ENCODE peak calls at places on chromosome 2, in nine cellular contexts. X is HFF-Myc, K is psoas muscle, A is cardiac muscle cell, Y is neural progenitor cell, O is right atrium auricular region, T is tibial artery, Z is fibroblast of pulmonary artery, H is cardiac fibroblast. C is an unnamed sample.

GRCh38 chr2:26970928-26971627 is 641 bp downstream of the MAPRE3 start:
- DNase-seq in A (peak; percentile 64), H (peak; percentile 49), T (peak; percentile 65), Y (peak; percentile 65), X (no peak), O (no peak), K (no peak), Z (peak; percentile 46), C (peak; percentile 41)

GRCh38 chr2:230825354-230825753 is 39.4 kb upstream of the ITM2C start:
- DNase-seq in Y (no peak), X (no peak), Z (no peak), O (no peak), T (no peak), K (no peak), A (no peak), H (no peak), C (no peak)

GRCh38 chr2:45839388-45840251 is 188.1 kb downstream of the PRKCE start:
- DNase-seq in Y (no peak), Z (peak; percentile 48), A (no peak), T (no peak), H (peak; percentile 54), X (no peak), O (no peak), K (no peak), C (no peak)

GRCh38 chr2:111209045-111209514 is 88.4 kb downstream of the BCL2L11 start:
- DNase-seq in Y (no peak), O (no peak), K (no peak), H (peak; percentile 28), T (no peak), Z (peak; percentile 50), A (no peak), X (peak; percentile 21), C (peak; percentile 73)

GRCh38 chr2:70340921-70341765 is 39.3 kb upstream of the FAM136A start:
- DNase-seq in Y (peak; percentile 75), X (peak; percentile 21), T (no peak), A (peak; percentile 67), K (no peak), O (no peak), H (peak; percentile 44), Z (peak; percentile 53), C (peak; percentile 43)

GRCh38 chr2:45874324-45874723 is 222.8 kb downstream of the PRKCE start:
- DNase-seq in Y (no peak), K (peak; percentile 88), Z (no peak), H (peak; percentile 51), T (peak; percentile 92), O (peak; percentile 78), X (no peak), A (no peak), C (peak; percentile 48)

GRCh38 chr2:186611526-186611925 is 21.7 kb downstream of the ITGAV start:
- DNase-seq in O (no peak), T (no peak), Z (no peak), A (no peak), Y (no peak), H (no peak), K (no peak), X (no peak), C (no peak)

GRCh38 chr2:84879595-84880394 is 1.1 kb downstream of the TRABD2A start:
- DNase-seq in Z (no peak), O (peak; percentile 55), Y (peak; percentile 68), X (no peak), T (no peak), A (no peak), H (no peak), K (no peak), C (no peak)

GRCh38 chr2:65165595-65165994 is 35.7 kb upstream of the RAB1A start:
- DNase-seq in A (no peak), H (no peak), Y (no peak), T (no peak), Z (no peak), X (no peak), K (no peak), O (no peak), C (no peak)

GRCh38 chr2:190553254-190553653 is 18.7 kb upstream of the NEMP2 start:
- DNase-seq in T (no peak), O (no peak), X (no peak), H (no peak), A (no peak), Z (no peak), Y (no peak), K (no peak), C (no peak)

GRCh38 chr2:159137511-159138101 is 148.9 kb downstream of the WDSUB1 start:
- DNase-seq in X (no peak), T (no peak), Y (no peak), Z (peak; percentile 65), O (no peak), K (no peak), H (peak; percentile 31), A (no peak), C (peak; percentile 24)

GRCh38 chr2:222753251-222753824 is 81.9 kb downstream of the MOGAT1 start:
- DNase-seq in X (no peak), Z (peak; percentile 40), K (no peak), H (peak; percentile 52), Y (peak; percentile 55), O (peak; percentile 54), T (no peak), A (peak; percentile 50), C (peak; percentile 74)

GRCh38 chr2:120346034-120346666 is at the start of gene INHBB:
- DNase-seq in A (peak; percentile 56), X (no peak), O (no peak), K (peak; percentile 64), Y (peak; percentile 66), T (no peak), H (no peak), Z (no peak), C (no peak)

GRCh38 chr2:172098650-172099471 is 3.8 kb downstream of the DLX2 start:
- DNase-seq in Z (peak; percentile 57), T (peak; percentile 72), X (no peak), K (peak; percentile 68), A (peak; percentile 67), O (peak; percentile 58), Y (peak; percentile 79), H (peak; percentile 49), C (peak; percentile 61)

GRCh38 chr2:218648473-218649100 is 10.8 kb downstream of the ZNF142 start:
- DNase-seq in A (peak; percentile 63), H (peak; percentile 80), Z (peak; percentile 82), Y (peak; percentile 61), O (no peak), K (no peak), T (no peak), X (no peak), C (peak; percentile 75)

GRCh38 chr2:74532222-74532621 is 2.5 kb downstream of the HTRA2 start:
- DNase-seq in H (peak; percentile 71), Y (no peak), X (no peak), A (no peak), T (no peak), O (no peak), Z (peak; percentile 72), K (no peak), C (peak; percentile 76)

GRCh38 chr2:85286913-85287312 is 40.9 kb downstream of the TGOLN2 start:
- DNase-seq in Y (no peak), Z (no peak), O (no peak), X (no peak), K (no peak), A (no peak), H (no peak), T (no peak), C (no peak)

GRCh38 chr2:222915092-222915957 is 54.5 kb downstream of the ACSL3 start:
- DNase-seq in O (no peak), Z (peak; percentile 56), A (no peak), Y (no peak), X (no peak), K (no peak), T (no peak), H (peak; percentile 49), C (peak; percentile 49)

GRCh38 chr2:9154061-9154460 is 52.6 kb upstream of the ASAP2 start:
- DNase-seq in A (no peak), H (no peak), T (no peak), Y (no peak), X (no peak), Z (no peak), K (no peak), O (no peak), C (no peak)
- TF ChIP-seq CTCF in A (no peak), H (no peak), T (no peak), Y (no peak), X (no peak), Z (no peak), K (no peak), O (no peak), C (no peak)

GRCh38 chr2:234745347-234745746 is 206.5 kb upstream of the SH3BP4 start:
- DNase-seq in Z (no peak), K (no peak), X (no peak), Y (no peak), A (no peak), H (no peak), T (no peak), O (no peak), C (no peak)
- H3K4me3 ChIP-seq in Z (no peak overlapping the region), K (no peak overlapping the region), X (no peak overlapping the region), Y (no peak overlapping the region), A (no peak overlapping the region), H (no peak overlapping the region), T (no peak overlapping the region), O (no peak overlapping the region), C (no peak overlapping the region)

DNA sequence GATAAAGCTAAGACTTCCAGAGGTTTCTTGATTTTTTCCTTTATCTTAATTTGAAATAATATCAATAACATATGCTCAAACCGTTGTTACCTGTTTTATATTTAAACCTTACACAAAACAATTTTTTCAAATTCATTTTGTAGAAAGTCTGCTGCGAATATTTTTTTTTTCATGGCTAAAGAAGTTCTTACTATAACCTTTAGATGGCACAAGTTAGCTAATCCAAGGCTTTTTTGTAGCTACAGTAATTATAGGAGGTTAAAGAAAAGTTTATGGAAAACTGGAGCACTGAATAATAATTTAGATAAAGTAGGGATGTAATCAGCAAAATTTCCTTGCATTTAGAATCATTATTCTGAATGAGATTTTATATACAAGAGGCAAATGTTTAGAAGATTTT is 78.0 kb upstream of the PNPT1 start:
- DNase-seq in K (no peak), O (no peak), T (no peak), A (peak; percentile 35), Y (peak; percentile 8), Z (peak; percentile 78), X (no peak), H (peak; percentile 75), C (peak; percentile 53)
- TF ChIP-seq CTCF in K (peak; percentile 35), O (peak; percentile 51), T (peak; percentile 76), A (peak; percentile 64), Y (peak; percentile 69), Z (peak; percentile 68), X (peak; percentile 38), H (peak; percentile 64), C (peak; percentile 68)

DNA sequence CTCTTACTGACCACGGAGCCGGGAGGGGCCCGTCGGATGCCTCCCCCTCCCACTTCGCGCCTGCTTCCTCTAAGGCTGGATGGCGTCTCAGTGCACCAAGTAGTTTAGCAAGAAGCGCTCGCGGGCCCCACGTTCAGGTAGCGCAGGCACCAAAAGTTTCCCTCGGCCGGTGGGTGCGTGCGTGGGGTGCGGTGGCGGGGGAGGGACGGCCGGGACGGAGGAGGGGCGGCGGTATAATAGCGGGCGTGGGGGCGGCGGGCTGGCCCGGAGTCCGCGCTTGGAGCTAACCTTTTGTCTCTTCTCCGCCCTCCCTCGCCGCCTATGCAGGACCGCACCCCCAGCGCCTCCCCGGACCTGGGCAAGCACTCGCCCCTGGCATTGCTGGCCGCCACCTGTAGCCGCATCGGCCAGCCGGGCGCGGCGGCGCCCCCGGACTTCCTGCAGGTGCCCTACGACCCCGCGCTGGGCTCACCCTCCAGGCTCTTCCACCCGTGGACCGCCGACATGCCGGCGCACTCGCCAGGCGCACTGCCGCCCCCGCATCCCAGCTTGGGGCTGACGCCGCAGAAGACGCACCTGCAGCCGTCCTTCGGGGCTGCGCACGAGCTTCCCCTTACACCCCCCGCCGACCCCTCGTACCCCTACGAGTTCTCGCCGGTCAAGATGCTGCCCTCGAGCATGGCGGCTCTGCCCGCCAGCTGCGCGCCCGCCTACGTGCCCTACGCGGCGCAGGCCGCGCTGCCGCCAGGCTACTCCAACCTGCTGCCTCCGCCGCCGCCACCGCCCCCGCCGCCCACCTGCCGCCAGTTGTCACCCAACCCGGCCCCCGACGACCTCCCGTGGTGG is 1.0 kb downstream of the SP5 start:
- DNase-seq in Z (no peak), Y (peak; percentile 64), O (no peak), X (no peak), H (no peak), K (no peak), A (no peak), T (no peak), C (no peak)
- H3K4me3 ChIP-seq in Z (no peak overlapping the region), Y (peak overlapping the region; percentile 56), O (no peak overlapping the region), X (no peak overlapping the region), H (no peak overlapping the region), K (peak overlapping the region; percentile 69), A (peak overlapping the region; percentile 36), T (peak overlapping the region; percentile 63), C (no peak overlapping the region)